ENCODE peak calls at places on chromosomes 1 and 21, in nine cellular contexts. N is HEK293T; H is stimulated activated CD4-positive, alpha-beta T cell treated with anti-CD3 and anti-CD28 coated beads, Interleukin-15, amount 100 ng/mL, for 24 hours; X is Caki2; K is NCI-H69; Y is NCI-H748 treated with DMSO at 0.1 percent for 48 hours; Q is NCI-H1092; M is neuronal stem cell; I is stimulated activated CD8-positive, alpha-beta memory T cell treated with anti-CD3 and anti-CD28 coated beads, Interleukin-15, amount 100 ng/mL, for 4 hours. E is an unnamed sample.

GRCh38 chr1:186682721-186683120 is 2.5 kb upstream of the PTGS2 start:
- DNase-seq in N (no peak), H (no peak), X (no peak), K (no peak), Y (no peak), Q (no peak), M (no peak), I (no peak), E (no peak)

GRCh38 chr1:113282011-113282896 is 108.1 kb upstream of the MAGI3 start:
- DNase-seq in N (no peak), H (no peak), X (no peak), K (no peak), Y (no peak), Q (no peak), M (no peak), I (no peak), E (no peak)

GRCh38 chr1:238738942-238739341 is 647.4 kb upstream of the CHRM3 start:
- DNase-seq in N (no peak), H (no peak), X (no peak), K (no peak), Y (no peak), Q (no peak), M (no peak), I (no peak), E (no peak)

GRCh38 chr1:111952258-111952657 is 37.2 kb downstream of the KCND3 start:
- DNase-seq in N (no peak), H (no peak), X (no peak), K (no peak), Y (no peak), Q (no peak), M (no peak), I (no peak), E (no peak)

GRCh38 chr1:158028956-158029355 is 35.5 kb downstream of the KIRREL1 start:
- DNase-seq in N (no peak), H (no peak), X (peak; percentile 83), K (no peak), Y (no peak), Q (no peak), M (no peak), I (no peak), E (no peak)

GRCh38 chr1:15036101-15036500 is 117.4 kb upstream of the TMEM51 start:
- DNase-seq in N (no peak), H (no peak), X (no peak), K (no peak), Y (no peak), Q (no peak), M (no peak), I (no peak), E (no peak)

GRCh38 chr1:163060343-163061007 is 8.7 kb upstream of the RGS4 start:
- DNase-seq in N (no peak), H (no peak), X (no peak), K (no peak), Y (no peak), Q (no peak), M (no peak), I (no peak), E (no peak)

GRCh38 chr1:109639841-109640184 is 16.1 kb upstream of the GSTM4 start:
- DNase-seq in N (no peak), H (no peak), X (no peak), K (no peak), Y (no peak), Q (no peak), M (no peak), I (no peak), E (no peak)

GRCh38 chr1:94962745-94963265 is 35.9 kb upstream of the CNN3 start:
- DNase-seq in N (no peak), H (peak; percentile 25), X (no peak), K (no peak), Y (no peak), Q (no peak), M (no peak), I (peak; percentile 0), E (peak; percentile 29)

GRCh38 chr1:172286629-172287076 is 133.8 kb upstream of the C1orf105 start:
- DNase-seq in N (no peak), H (no peak), X (no peak), K (peak; percentile 69), Y (no peak), Q (no peak), M (no peak), I (no peak), E (no peak)

GRCh38 chr1:115320368-115320767 is 17.7 kb downstream of the NGF start:
- DNase-seq in N (no peak), H (no peak), X (no peak), K (no peak), Y (no peak), Q (no peak), M (no peak), I (no peak), E (no peak)

GRCh38 chr1:4703646-4704045 is 49.2 kb downstream of the AJAP1 start:
- DNase-seq in N (no peak), H (no peak), X (no peak), K (no peak), Y (no peak), Q (no peak), M (no peak), I (no peak), E (no peak)

GRCh38 chr1:162541619-162542141 is 19.8 kb upstream of the UAP1 start:
- DNase-seq in N (no peak), H (no peak), X (no peak), K (no peak), Y (no peak), Q (no peak), M (no peak), I (no peak), E (no peak)

GRCh38 chr1:247639381-247639981 is 34.1 kb downstream of the OR2G3 start:
- DNase-seq in N (no peak), H (peak; percentile 71), X (no peak), K (no peak), Y (peak; percentile 58), Q (no peak), M (peak; percentile 24), I (peak; percentile 7), E (peak; percentile 65)

GRCh38 chr1:80542231-80542630 is 1258.5 kb upstream of the ADGRL2 start:
- DNase-seq in N (no peak), H (no peak), X (no peak), K (no peak), Y (no peak), Q (no peak), M (no peak), I (no peak), E (no peak)

GRCh38 chr1:152946248-152946647 is 758 bp upstream of the SPRR5 start:
- DNase-seq in N (no peak), H (no peak), X (no peak), K (no peak), Y (no peak), Q (no peak), M (no peak), I (no peak), E (no peak)

GRCh38 chr1:11505591-11506538 is 26.9 kb downstream of the DISP3 start:
- DNase-seq in N (no peak), H (no peak), X (no peak), K (no peak), Y (no peak), Q (no peak), M (no peak), I (no peak), E (no peak)

GRCh38 chr1:229407206-229408026 is 26.5 kb downstream of the ACTA1 start:
- DNase-seq in N (no peak), H (no peak), X (no peak), K (peak; percentile 11), Y (no peak), Q (no peak), M (no peak), I (no peak), E (peak; percentile 6)

GRCh38 chr1:184056921-184057496 is 5.5 kb downstream of the TSEN15 start:
- DNase-seq in N (no peak), H (no peak), X (peak; percentile 86), K (no peak), Y (no peak), Q (no peak), M (no peak), I (no peak), E (no peak)

GRCh38 chr1:240343966-240344365 is 252.3 kb downstream of the FMN2 start:
- DNase-seq in N (no peak), H (no peak), X (no peak), K (peak; percentile 31), Y (no peak), Q (no peak), M (no peak), I (no peak), E (no peak)

GRCh38 chr21:28235169-28235892 is 757.3 kb downstream of the LTN1 start:
- DNase-seq in N (no peak), H (no peak), X (no peak), K (no peak), Y (no peak), Q (no peak), M (no peak), I (no peak), E (no peak)

GRCh38 chr1:35476099-35476674 is 81.0 kb downstream of the KIAA0319L start:
- DNase-seq in N (no peak), H (no peak), X (no peak), K (peak; percentile 76), Y (no peak), Q (no peak), M (no peak), I (no peak), E (no peak)

GRCh38 chr1:20112279-20113000 is 6.9 kb downstream of the PLA2G2D start:
- DNase-seq in N (no peak), H (no peak), X (no peak), K (no peak), Y (no peak), Q (no peak), M (no peak), I (no peak), E (no peak)

GRCh38 chr1:185337221-185337620 is 20.2 kb upstream of the IVNS1ABP start:
- DNase-seq in N (no peak), H (no peak), X (no peak), K (no peak), Y (no peak), Q (no peak), M (no peak), I (no peak), E (no peak)